ENCODE peak calls at places on chromosomes 12 and 14, in ten cellular contexts. T, W, C, S, B, K, L, U, E and H are unnamed samples.

GRCh38 chr12:55729592-55730446 is 1.0 kb upstream of the CD63 start:
- DNase-seq in T (peak; percentile 95), W (peak; percentile 95), C (peak; percentile 93), S (peak; percentile 92), B (peak; percentile 92), K (peak; percentile 90), L (peak; percentile 92), U (peak; percentile 92), E (peak; percentile 85), H (peak; percentile 94)

GRCh38 chr14:36773136-36773540 is 111.5 kb downstream of the PAX9 start:
- DNase-seq in T (peak; percentile 74), W (peak; percentile 96), C (no peak), S (peak; percentile 38), B (no peak), K (peak; percentile 11), L (no peak), U (no peak), E (no peak), H (peak; percentile 7)

GRCh38 chr12:14514154-14514842 is 53.4 kb downstream of the PLBD1 start:
- DNase-seq in T (no peak), W (peak; percentile 84), C (no peak), S (peak; percentile 81), B (no peak), K (peak; percentile 3), L (peak; percentile 44), U (no peak), E (peak; percentile 81), H (peak; percentile 28)

GRCh38 chr12:5081016-5081415 is 37.3 kb downstream of the KCNA5 start:
- DNase-seq in T (no peak), W (peak; percentile 65), C (no peak), S (peak; percentile 7), B (no peak), K (no peak), L (no peak), U (no peak), E (no peak), H (peak; percentile 64)

GRCh38 chr14:99325016-99325415 is 53.0 kb upstream of the BCL11B start:
- DNase-seq in T (no peak), W (no peak), C (no peak), S (no peak), B (peak; percentile 6), K (no peak), L (no peak), U (no peak), E (no peak), H (peak; percentile 19)

GRCh38 chr12:725076-725475 is 27.3 kb upstream of the WNK1 start:
- DNase-seq in T (no peak), W (no peak), C (no peak), S (no peak), B (no peak), K (no peak), L (no peak), U (no peak), E (no peak), H (no peak)

GRCh38 chr12:103444983-103445382 is 50.8 kb downstream of the C12orf42 start:
- DNase-seq in T (no peak), W (peak; percentile 53), C (no peak), S (no peak), B (no peak), K (no peak), L (no peak), U (no peak), E (no peak), H (no peak)

GRCh38 chr14:75578099-75578785 is at the start of gene FLVCR2:
- DNase-seq in T (peak; percentile 91), W (peak; percentile 77), C (peak; percentile 89), S (peak; percentile 88), B (peak; percentile 90), K (peak; percentile 30), L (peak; percentile 84), U (peak; percentile 82), E (peak; percentile 79), H (peak; percentile 95)

GRCh38 chr14:22505309-22505708 is 83.7 kb downstream of the DAD1 start:
- DNase-seq in T (no peak), W (no peak), C (no peak), S (no peak), B (no peak), K (no peak), L (no peak), U (no peak), E (no peak), H (no peak)

GRCh38 chr14:22508662-22509035 is 80.4 kb downstream of the DAD1 start:
- DNase-seq in T (no peak), W (no peak), C (no peak), S (no peak), B (no peak), K (no peak), L (no peak), U (no peak), E (no peak), H (no peak)

GRCh38 chr14:22508150-22508457 is 80.9 kb downstream of the DAD1 start:
- DNase-seq in T (no peak), W (no peak), C (no peak), S (no peak), B (no peak), K (no peak), L (no peak), U (no peak), E (no peak), H (no peak)

GRCh38 chr14:22505751-22506710 is 83.0 kb downstream of the DAD1 start:
- DNase-seq in T (no peak), W (no peak), C (no peak), S (no peak), B (no peak), K (no peak), L (no peak), U (no peak), E (no peak), H (no peak)

GRCh38 chr14:22506778-22507351 is 82.2 kb downstream of the DAD1 start:
- DNase-seq in T (no peak), W (no peak), C (no peak), S (no peak), B (no peak), K (no peak), L (no peak), U (no peak), E (no peak), H (no peak)
- H3K36me3 ChIP-seq in T (no peaks in the 10 kb centered on the region), W (no peaks in the 10 kb centered on the region), C (no peaks in the 10 kb centered on the region), S (no peaks in the 10 kb centered on the region), B (no peaks in the 10 kb centered on the region), K (no peaks in the 10 kb centered on the region), L (no peaks in the 10 kb centered on the region), U (no peaks in the 10 kb centered on the region), E (no peaks in the 10 kb centered on the region), H (no peaks in the 10 kb centered on the region)

DNA sequence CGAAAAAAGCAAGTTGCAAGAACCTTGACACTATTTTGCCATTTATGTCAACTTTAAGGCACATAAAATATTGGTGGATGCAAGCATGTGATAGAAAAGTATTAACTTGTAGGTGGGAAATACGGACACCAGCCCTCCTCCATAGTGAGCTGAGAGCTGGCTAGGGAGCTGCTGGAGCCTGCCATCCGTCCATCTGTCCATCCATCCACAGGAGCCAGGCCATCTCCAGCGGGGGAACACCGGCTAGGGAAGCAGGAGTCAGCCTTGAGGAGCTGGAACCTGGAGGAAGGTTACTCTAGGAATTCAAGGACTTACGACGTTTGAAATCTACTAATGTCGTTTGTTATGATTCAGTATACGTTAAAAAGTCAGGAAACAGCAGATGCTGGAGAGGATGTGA is 120.7 kb upstream of the C14orf180 start:
- DNase-seq in T (no peak), W (no peak), C (no peak), S (no peak), B (no peak), K (no peak), L (peak; percentile 11), U (no peak), E (no peak), H (no peak)
- H3K27me3 ChIP-seq in T (peaks cover 35% of the 10 kb centered on the region), W (peaks cover 11% of the 10 kb centered on the region), C (no peaks in the 10 kb centered on the region), S (peaks cover 27% of the 10 kb centered on the region), B (peaks cover 14% of the 10 kb centered on the region), K (peaks cover 11% of the 10 kb centered on the region), L (peaks cover 4% of the 10 kb centered on the region), U (peaks cover 15% of the 10 kb centered on the region), E (peaks cover 12% of the 10 kb centered on the region), H (peaks cover 21% of the 10 kb centered on the region)

GRCh38 chr12:34218193-34219045 is 196.1 kb downstream of the ALG10 start:
- DNase-seq in T (peak; percentile 73), W (peak; percentile 49), C (no peak), S (peak; percentile 72), B (peak; percentile 85), K (peak; percentile 6), L (peak; percentile 57), U (peak; percentile 61), E (peak; percentile 67), H (peak; percentile 63)

GRCh38 chr12:34217660-34218059 is 195.4 kb downstream of the ALG10 start:
- DNase-seq in T (no peak), W (no peak), C (no peak), S (no peak), B (no peak), K (no peak), L (no peak), U (no peak), E (no peak), H (no peak)

GRCh38 chr12:34215893-34216285 is 193.6 kb downstream of the ALG10 start:
- DNase-seq in T (no peak), W (no peak), C (no peak), S (no peak), B (no peak), K (no peak), L (no peak), U (no peak), E (no peak), H (no peak)

GRCh38 chr12:34215213-34215892 is 193.1 kb downstream of the ALG10 start:
- DNase-seq in T (no peak), W (no peak), C (no peak), S (no peak), B (no peak), K (no peak), L (no peak), U (no peak), E (no peak), H (no peak)

DNA sequence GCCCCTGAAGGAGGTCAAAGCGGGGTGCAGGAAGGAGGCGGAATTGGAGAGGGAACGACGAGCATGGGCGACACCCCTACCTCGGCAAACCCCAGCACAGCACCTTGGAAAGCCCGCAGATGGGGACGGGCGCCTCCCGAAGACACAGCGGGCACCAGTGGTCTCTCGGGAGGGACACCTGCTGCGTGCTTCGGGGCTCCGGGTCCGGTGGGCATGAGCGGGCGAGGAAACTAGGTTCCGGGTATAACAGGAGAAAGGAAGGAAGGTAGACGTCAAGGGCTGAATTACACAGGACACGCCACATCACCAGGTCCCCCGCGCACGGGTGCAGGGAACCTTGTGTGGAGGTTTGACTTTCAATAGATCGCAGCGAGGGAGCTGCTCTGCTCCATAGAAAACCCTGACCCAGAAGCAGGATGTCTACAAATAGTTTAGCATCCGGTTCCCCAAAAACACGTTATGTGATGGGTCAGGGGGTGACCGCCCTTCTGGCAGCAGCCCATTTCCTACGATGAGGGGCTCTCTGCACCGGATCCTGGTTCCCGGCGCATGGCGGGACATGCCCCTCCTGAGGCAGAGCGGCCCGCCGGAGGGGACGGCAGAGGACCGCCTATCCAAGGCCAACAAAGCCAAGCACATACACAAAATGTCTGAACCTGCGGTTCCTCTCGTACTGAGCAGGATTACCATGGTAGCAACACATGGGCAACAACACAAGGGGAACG is 196.9 kb downstream of the ALG10 start:
- DNase-seq in T (no peak), W (peak; percentile 14), C (no peak), S (no peak), B (no peak), K (no peak), L (no peak), U (no peak), E (no peak), H (peak; percentile 10)
- H3K4me3 ChIP-seq in T (peak overlapping the region; percentile 52), W (no peak overlapping the region), C (peak overlapping the region; percentile 5), S (peak overlapping the region; percentile 2), B (no peak overlapping the region), K (no peak overlapping the region), L (peak overlapping the region; percentile 53), U (peak overlapping the region; percentile 42), E (peak overlapping the region; percentile 19), H (no peak overlapping the region)

DNA sequence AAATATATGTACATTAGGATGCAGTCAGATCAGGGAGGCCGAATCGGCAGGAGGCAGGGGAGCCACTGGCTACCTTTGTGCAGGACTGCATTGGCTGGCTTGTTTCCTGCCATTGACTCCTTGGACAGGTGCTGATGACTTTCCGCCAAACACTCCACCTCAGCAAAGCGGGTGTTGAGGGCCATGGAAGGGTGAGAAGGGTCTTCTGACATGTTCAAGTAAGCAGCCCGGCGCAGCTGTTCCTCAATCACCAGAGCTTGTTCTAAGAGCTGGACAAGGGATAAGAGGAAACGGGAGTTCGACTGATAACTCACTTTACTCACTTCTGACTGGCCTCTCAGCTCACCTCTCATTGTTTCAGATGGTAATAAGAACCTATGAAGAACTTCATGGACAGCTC is 4.9 kb upstream of the NOP2 start:
- DNase-seq in T (no peak), W (no peak), C (no peak), S (no peak), B (no peak), K (no peak), L (no peak), U (no peak), E (no peak), H (no peak)
- H3K36me3 ChIP-seq in T (peaks cover 89% of the 10 kb centered on the region), W (peaks cover 22% of the 10 kb centered on the region), C (peaks cover 13% of the 10 kb centered on the region), S (peaks cover 72% of the 10 kb centered on the region), B (no peaks in the 10 kb centered on the region), K (peaks cover 64% of the 10 kb centered on the region), L (peaks cover 39% of the 10 kb centered on the region), U (no peaks in the 10 kb centered on the region), E (peaks cover 15% of the 10 kb centered on the region), H (peaks cover 48% of the 10 kb centered on the region)